ENCODE peak calls at places on chromosomes 3 and 15, in four cellular contexts. O is GDM1, K is NCI-H2171 treated with DMSO at 0.1 percent for 48 hours, A is caudate nucleus. W is an unnamed sample.

GRCh38 chr3:49161808-49162530 is 4.2 kb downstream of the CCDC71 start:
- DNase-seq in K (no peak), O (peak), A (no peak), W (peak)

GRCh38 chr15:43134157-43134637 is 811 bp downstream of the TMEM62 start:
- DNase-seq in K (peak), O (no peak), A (no peak), W (no peak)

GRCh38 chr3:76470285-76470684 is 569.6 kb upstream of the ROBO2 start:
- DNase-seq in O (no peak), K (no peak), A (no peak), W (no peak)

GRCh38 chr3:43286886-43287301 is 554 bp downstream of the SNRK start:
- DNase-seq in A (no peak), O (no peak), K (no peak), W (no peak)

GRCh38 chr15:27495963-27496459 is 525.0 kb downstream of the GABRG3 start:
- DNase-seq in O (no peak), K (peak), A (no peak), W (no peak)

GRCh38 chr15:78360426-78360825 is 20.3 kb downstream of the CRABP1 start:
- DNase-seq in A (no peak), O (no peak), K (peak), W (no peak)

GRCh38 chr3:185677146-185677829 is 91.2 kb downstream of the SENP2 start:
- DNase-seq in A (no peak), K (peak), O (peak), W (no peak)

GRCh38 chr15:31372635-31373091 is 46.0 kb downstream of the KLF13 start:
- DNase-seq in O (no peak), K (no peak), A (no peak), W (no peak)

GRCh38 chr15:31459011-31459748 is 132.5 kb downstream of the KLF13 start:
- DNase-seq in O (no peak), K (no peak), A (no peak), W (no peak)

GRCh38 chr3:96354742-96355141 is 459.7 kb upstream of the EPHA6 start:
- DNase-seq in K (no peak), A (no peak), O (no peak), W (no peak)

GRCh38 chr3:179687967-179688535 is 35.2 kb downstream of the USP13 start:
- DNase-seq in K (no peak), O (no peak), A (no peak), W (no peak)

GRCh38 chr3:41711656-41712055 is 250.2 kb downstream of the ULK4 start:
- DNase-seq in O (no peak), K (no peak), A (no peak), W (no peak)

GRCh38 chr3:13414040-13414729 is 5.9 kb downstream of the NUP210 start:
- DNase-seq in K (no peak), A (no peak), O (peak), W (peak)

GRCh38 chr15:91982401-91982800 is 128.9 kb downstream of the SLCO3A1 start:
- DNase-seq in O (no peak), K (peak), A (no peak), W (no peak)

GRCh38 chr3:164851204-164851603 is 227.1 kb downstream of the SI start:
- DNase-seq in K (no peak), A (no peak), O (no peak), W (no peak)

GRCh38 chr3:172666181-172666872 is 44.5 kb downstream of the NCEH1 start:
- DNase-seq in O (no peak), A (no peak), K (peak), W (no peak)

GRCh38 chr15:100806157-100806556 is 73.5 kb upstream of the ALDH1A3 start:
- DNase-seq in O (no peak), K (no peak), A (no peak), W (no peak)

GRCh38 chr3:129966876-129967275 is 7.6 kb upstream of the TRH start:
- DNase-seq in O (no peak), K (peak), A (no peak), W (no peak)

GRCh38 chr15:48456126-48456525 is 124.9 kb downstream of the DUT start:
- DNase-seq in O (no peak), K (no peak), A (no peak), W (no peak)

GRCh38 chr15:60583194-60583593 is 104.3 kb upstream of the ICE2 start:
- DNase-seq in A (no peak), O (no peak), K (no peak), W (no peak)

GRCh38 chr3:106326941-106327765 is 458.3 kb upstream of the CBLB start:
- DNase-seq in K (peak), O (no peak), A (no peak), W (no peak)

GRCh38 chr3:166340604-166341003 is 503.4 kb upstream of the BCHE start:
- DNase-seq in O (no peak), A (no peak), K (no peak), W (no peak)

GRCh38 chr15:48520376-48521155 is 124.9 kb downstream of the FBN1 start:
- DNase-seq in O (no peak), A (no peak), K (peak), W (no peak)

W was measured in HL-60.